ENCODE peak calls at places on chromosomes 11 and 22, in nine cellular contexts. N is Right ventricle myocardium superior; V is ACHN; Q is kidney; L is A549; S is esophagus squamous epithelium; K is NCI-H1092; D is stimulated activated CD4-positive, alpha-beta T cell treated with anti-CD3 and anti-CD28 coated beads, Interleukin-1b, Interleukin-23, amount 100 ng/mL, for 1 hour; Y is T47D. J is an unnamed sample.

GRCh38 chr22:36280379-36280778 is 27.4 kb downstream of the APOL1 start:
- DNase-seq in N (no peak), V (no peak), Q (no peak), L (no peak), S (no peak), K (no peak), D (no peak), Y (no peak), J (no peak)

GRCh38 chr11:129075757-129076156 is 116.4 kb downstream of the ARHGAP32 start:
- DNase-seq in N (no peak), V (no peak), Q (peak), L (no peak), S (no peak), K (no peak), D (no peak), Y (no peak), J (no peak)

GRCh38 chr22:49046000-49046545 is 781.6 kb downstream of the BRD1 start:
- DNase-seq in N (no peak), V (no peak), Q (no peak), L (no peak), S (no peak), K (no peak), D (no peak), Y (no peak), J (no peak)

GRCh38 chr22:20194681-20195593 is 44.1 kb upstream of the CCDC188 start:
- DNase-seq in N (no peak), V (no peak), Q (no peak), L (no peak), S (no peak), K (no peak), D (no peak), Y (no peak), J (no peak)

GRCh38 chr11:95917188-95918036 is 6.5 kb downstream of the MTMR2 start:
- DNase-seq in N (no peak), V (no peak), Q (no peak), L (no peak), S (no peak), K (peak), D (no peak), Y (no peak), J (no peak)

GRCh38 chr22:33110562-33111163 is 52.5 kb upstream of the SYN3 start:
- DNase-seq in N (no peak), V (no peak), Q (no peak), L (no peak), S (no peak), K (no peak), D (no peak), Y (no peak), J (no peak)

GRCh38 chr11:107183963-107184362 is 165.7 kb upstream of the GUCY1A2 start:
- DNase-seq in N (no peak), V (no peak), Q (no peak), L (no peak), S (no peak), K (no peak), D (no peak), Y (no peak), J (no peak)

GRCh38 chr11:112513936-112514716 is 253.5 kb upstream of the PLET1 start:
- DNase-seq in N (no peak), V (no peak), Q (no peak), L (no peak), S (no peak), K (peak), D (no peak), Y (no peak), J (no peak)

GRCh38 chr11:66969584-66970205 is 5.4 kb upstream of the C11orf86 start:
- DNase-seq in N (no peak), V (no peak), Q (no peak), L (no peak), S (no peak), K (no peak), D (no peak), Y (no peak), J (no peak)

GRCh38 chr22:22520020-22520656 is at the start of gene ZNF280A:
- DNase-seq in N (no peak), V (no peak), Q (no peak), L (peak), S (no peak), K (no peak), D (no peak), Y (peak), J (no peak)

GRCh38 chr11:65651589-65652510 is 10.9 kb downstream of the RELA start:
- DNase-seq in N (no peak), V (no peak), Q (peak), L (no peak), S (no peak), K (no peak), D (no peak), Y (peak), J (no peak)

GRCh38 chr22:47232197-47232596 is 469.7 kb downstream of the TBC1D22A start:
- DNase-seq in N (no peak), V (no peak), Q (no peak), L (no peak), S (no peak), K (no peak), D (no peak), Y (no peak), J (no peak)

GRCh38 chr11:131441398-131441797 is 71.0 kb downstream of the NTM start:
- DNase-seq in N (no peak), V (no peak), Q (no peak), L (no peak), S (no peak), K (no peak), D (no peak), Y (no peak), J (no peak)

GRCh38 chr11:130546901-130547694 is 98.7 kb downstream of the ADAMTS15 start:
- DNase-seq in N (no peak), V (no peak), Q (no peak), L (no peak), S (no peak), K (no peak), D (no peak), Y (no peak), J (no peak)

GRCh38 chr11:102361100-102362021 is 14.3 kb downstream of the BIRC2 start:
- DNase-seq in N (no peak), V (no peak), Q (peak), L (no peak), S (no peak), K (no peak), D (no peak), Y (no peak), J (no peak)